ENCODE peak calls at places on chromosomes 2 and 18, in eight cellular contexts. S is heart left ventricle, H is IMR-90, I is A549, J is spleen, R is sigmoid colon, V is ovary, F is body of pancreas. U is an unnamed sample.
A peak's percentile ranks its signal among the peaks of the same experiment; 100 is the strongest.

GRCh38 chr2:1136071-1136470 is 185.4 kb downstream of the SNTG2 start:
- DNase-seq in S (no peak), H (peak; percentile 4), I (no peak), J (no peak), R (no peak), V (no peak), F (no peak), U (no peak)

GRCh38 chr2:26727641-26728561 is 35.4 kb downstream of the KCNK3 start:
- DNase-seq in S (no peak), H (no peak), I (no peak), J (no peak), R (no peak), V (peak; percentile 21), F (no peak), U (peak; percentile 25)

GRCh38 chr2:240983361-240983995 is 14.9 kb upstream of the SNED1 start:
- DNase-seq in S (peak; percentile 35), H (peak; percentile 16), I (peak; percentile 13), J (peak; percentile 81), R (peak; percentile 59), V (peak; percentile 38), F (peak; percentile 38), U (peak; percentile 70)

GRCh38 chr2:39487398-39488250 is 50.5 kb upstream of the MAP4K3 start:
- DNase-seq in S (no peak), H (peak; percentile 69), I (no peak), J (no peak), R (no peak), V (no peak), F (no peak), U (no peak)

GRCh38 chr2:197972017-197972416 is 167.6 kb downstream of the PLCL1 start:
- DNase-seq in S (peak; percentile 43), H (peak; percentile 72), I (no peak), J (no peak), R (peak; percentile 74), V (peak; percentile 69), F (peak; percentile 38), U (no peak)

GRCh38 chr18:59467497-59467896 is 108.4 kb upstream of the LMAN1 start:
- DNase-seq in S (no peak), H (no peak), I (no peak), J (no peak), R (no peak), V (no peak), F (no peak), U (no peak)

GRCh38 chr2:191686079-191686478 is 8.1 kb downstream of the NABP1 start:
- DNase-seq in S (no peak), H (no peak), I (no peak), J (no peak), R (no peak), V (no peak), F (no peak), U (no peak)

GRCh38 chr2:20490300-20491181 is 43.7 kb downstream of the RHOB start:
- DNase-seq in S (peak; percentile 57), H (peak; percentile 72), I (no peak), J (no peak), R (peak; percentile 94), V (peak; percentile 73), F (peak; percentile 33), U (peak; percentile 70)

DNA sequence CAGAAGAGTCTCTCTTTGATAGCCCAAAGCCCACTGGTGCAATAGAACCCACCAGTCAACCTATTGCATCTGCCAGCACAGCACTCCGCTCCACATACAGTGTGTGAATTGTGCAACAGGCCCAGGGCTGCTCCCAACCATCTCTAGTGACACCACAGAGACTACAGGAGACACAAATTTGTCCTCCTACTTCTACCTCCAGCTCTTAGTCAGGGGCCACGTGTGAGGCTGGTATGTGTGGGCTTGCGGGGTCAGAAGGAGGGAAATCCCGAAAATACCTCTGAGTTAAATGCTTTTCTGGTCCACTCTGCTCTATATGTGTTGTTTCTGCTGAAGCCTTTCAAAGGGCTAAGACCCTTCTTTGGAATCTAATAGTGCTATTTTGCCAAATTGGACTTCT is 18.0 kb downstream of the DGUOK start:
- DNase-seq in S (no peak), H (no peak), I (no peak), J (no peak), R (no peak), V (no peak), F (no peak), U (no peak)
- TF ChIP-seq POLR2A in S (no peak), H (no peak), I (no peak), J (no peak), R (no peak), V (no peak), F (no peak), U (no peak)

GRCh38 chr2:216188268-216188850 is 79.2 kb downstream of the XRCC5 start:
- DNase-seq in S (no peak), H (no peak), I (no peak), J (no peak), R (no peak), V (no peak), F (no peak), U (no peak)

GRCh38 chr2:216181351-216181750 is 72.2 kb downstream of the XRCC5 start:
- DNase-seq in S (no peak), H (no peak), I (no peak), J (no peak), R (no peak), V (no peak), F (no peak), U (no peak)

GRCh38 chr2:216181953-216182352 is 72.8 kb downstream of the XRCC5 start:
- DNase-seq in S (no peak), H (no peak), I (no peak), J (no peak), R (no peak), V (no peak), F (no peak), U (no peak)

GRCh38 chr2:216179015-216179414 is 69.9 kb downstream of the XRCC5 start:
- DNase-seq in S (no peak), H (no peak), I (no peak), J (no peak), R (no peak), V (no peak), F (no peak), U (no peak)

DNA sequence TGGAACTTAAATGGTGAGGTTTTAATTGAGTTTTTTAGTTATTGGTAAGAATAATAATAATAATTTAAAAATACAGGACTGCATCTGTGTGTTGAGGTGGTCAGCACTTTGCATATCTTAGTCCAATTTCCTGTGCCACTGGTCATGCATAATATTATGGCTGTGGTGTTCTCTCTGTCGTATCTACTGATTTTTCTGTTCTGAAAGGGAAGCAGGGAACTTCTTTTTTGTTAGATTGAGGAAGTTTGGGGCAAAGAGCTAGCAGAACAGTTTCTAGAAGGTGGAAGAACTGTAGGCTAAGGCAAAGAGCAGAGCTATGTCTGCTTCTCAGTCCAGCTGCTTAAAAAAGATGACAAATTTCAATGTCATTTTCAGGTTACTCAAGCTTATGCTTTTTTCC is 74.3 kb downstream of the XRCC5 start:
- DNase-seq in S (no peak), H (no peak), I (no peak), J (no peak), R (no peak), V (no peak), F (no peak), U (no peak)
- H3K27ac ChIP-seq in S (no peak overlapping the region), H (no peak overlapping the region), I (no peak overlapping the region), J (peak overlapping the region; percentile 15), R (no peak overlapping the region), V (no peak overlapping the region), F (no peak overlapping the region), U (no peak overlapping the region)

GRCh38 chr18:12376034-12376717 is 851 bp downstream of the AFG3L2 start:
- DNase-seq in S (peak; percentile 72), H (no peak), I (no peak), J (peak; percentile 85), R (peak; percentile 69), V (peak; percentile 16), F (peak; percentile 21), U (peak; percentile 9)

GRCh38 chr18:12377556-12378553 is 828 bp upstream of the AFG3L2 start:
- DNase-seq in S (no peak), H (no peak), I (peak; percentile 83), J (no peak), R (no peak), V (no peak), F (no peak), U (no peak)

GRCh38 chr18:12373771-12374116 is 3.3 kb downstream of the AFG3L2 start:
- DNase-seq in S (no peak), H (no peak), I (no peak), J (no peak), R (no peak), V (no peak), F (no peak), U (no peak)

GRCh38 chr18:12374398-12374797 is 2.6 kb downstream of the AFG3L2 start:
- DNase-seq in S (no peak), H (no peak), I (no peak), J (no peak), R (no peak), V (no peak), F (no peak), U (no peak)

DNA sequence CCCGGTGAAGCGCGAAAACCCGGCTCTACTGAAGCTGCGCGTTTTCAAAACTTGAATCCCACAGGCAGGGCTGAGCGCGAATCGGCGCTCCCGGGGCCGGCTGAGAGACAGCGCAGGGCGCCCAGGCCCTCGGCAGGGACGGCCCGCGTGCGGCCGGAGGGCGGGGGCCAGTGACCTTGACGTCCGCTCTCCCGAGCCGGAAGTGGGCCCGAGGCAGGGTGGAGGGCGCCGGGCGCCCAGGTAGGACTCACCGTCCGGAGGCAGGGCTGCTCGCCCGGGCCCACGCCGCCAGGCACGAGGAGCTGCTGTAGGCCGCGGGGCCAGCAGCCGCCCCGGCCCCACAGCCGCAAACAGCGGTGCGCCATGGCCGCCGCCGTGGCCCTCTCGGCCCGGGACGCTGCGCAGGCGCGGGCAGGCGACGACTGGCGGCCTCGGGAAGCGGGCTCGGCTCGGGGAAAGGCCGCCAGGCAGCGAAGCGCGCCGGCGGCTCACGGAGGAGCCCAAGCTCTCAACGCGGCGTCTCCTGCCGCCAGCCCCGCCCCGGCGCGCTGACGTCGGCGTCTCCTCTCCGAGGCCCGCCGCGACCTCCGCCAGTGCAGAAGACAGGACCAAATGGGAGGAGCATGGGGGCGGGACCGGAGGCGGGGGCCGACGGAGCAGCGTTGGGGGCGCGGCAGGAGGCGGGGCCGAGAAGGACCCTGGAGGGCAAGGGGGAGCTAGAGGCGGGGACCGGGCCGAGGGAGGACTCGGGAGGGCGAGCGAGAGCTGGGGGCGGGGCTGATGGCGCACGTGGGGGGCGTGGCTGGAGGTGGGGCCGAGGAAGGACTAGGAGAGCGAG is at the start of gene AFG3L2:
- DNase-seq in S (peak; percentile 100), H (peak; percentile 98), I (peak; percentile 48), J (peak; percentile 100), R (peak; percentile 100), V (peak; percentile 100), F (peak; percentile 100), U (peak; percentile 99)
- TF ChIP-seq POLR2A in S (peak; percentile 82), H (peak; percentile 94), I (peak; percentile 88), J (peak; percentile 94), R (peak; percentile 36), V (peak; percentile 98), F (peak; percentile 61), U (peak; percentile 92)

DNA sequence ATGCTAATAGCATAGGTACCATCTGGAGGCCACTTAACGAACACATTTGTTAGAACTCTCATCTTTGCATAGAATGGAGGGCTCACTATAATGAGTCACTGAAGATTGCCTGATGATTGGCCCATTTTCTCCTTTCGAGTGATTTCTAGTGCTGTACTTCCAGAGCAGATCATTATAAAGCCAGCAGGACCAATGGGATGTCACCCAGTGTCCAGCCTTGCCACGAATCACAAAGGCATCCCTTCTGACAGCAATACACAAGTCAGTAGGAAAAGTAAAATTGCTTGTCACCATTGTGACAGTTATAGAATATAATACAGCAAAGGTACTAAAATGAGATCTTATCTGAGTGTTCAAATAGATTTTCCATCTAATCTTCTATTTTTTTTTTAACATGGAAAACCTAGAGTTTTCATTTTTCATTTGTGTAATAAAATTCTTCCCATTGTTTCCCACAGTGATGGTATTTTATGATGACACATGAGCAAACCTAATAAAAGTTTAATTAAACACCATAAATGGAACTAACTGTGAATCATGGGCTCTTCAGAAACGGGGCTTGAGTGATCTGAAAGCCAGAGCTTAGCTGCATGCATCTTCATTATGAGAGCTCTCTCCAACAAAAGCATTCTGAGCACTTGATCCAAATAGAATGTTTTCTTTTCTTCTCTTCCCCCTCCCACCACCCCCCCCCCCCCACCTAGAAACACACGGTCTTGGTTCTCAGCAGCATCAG is 82.0 kb upstream of the REV1 start:
- DNase-seq in S (no peak), H (no peak), I (no peak), J (no peak), R (no peak), V (no peak), F (no peak), U (no peak)
- H3K27ac ChIP-seq in S (no peak overlapping the region), H (no peak overlapping the region), I (no peak overlapping the region), J (no peak overlapping the region), R (peak overlapping the region; percentile 12), V (no peak overlapping the region), F (no peak overlapping the region), U (no peak overlapping the region)